ENCODE peak calls at places on chromosomes 13 and 19, in ten cellular contexts. E is M059J; R is astrocyte of the hippocampus; P is tibial nerve; K is HL-60; Q is aorta; S is effector memory CD8-positive, alpha-beta T cell; T is HAP-1; C is SJSA1; Z is ELF-1. V is an unnamed sample.

GRCh38 chr19:5127710-5128109 is 158.8 kb downstream of the KDM4B start:
- DNase-seq in E (no peak), R (no peak), P (no peak), K (no peak), Q (no peak), S (no peak), T (no peak), C (no peak), Z (no peak), V (no peak)

GRCh38 chr13:72726721-72727416 is 560 bp downstream of the MZT1 start:
- DNase-seq in E (peak), R (no peak), P (no peak), K (peak), Q (peak), S (peak), T (peak), C (peak), Z (peak), V (no peak)

GRCh38 chr13:103960011-103960410 is 893.8 kb upstream of the SLC10A2 start:
- DNase-seq in E (no peak), R (peak), P (no peak), K (no peak), Q (no peak), S (no peak), T (no peak), C (peak), Z (no peak), V (no peak)

GRCh38 chr13:94993608-94994007 is 281.3 kb upstream of the SOX21 start:
- DNase-seq in E (no peak), R (peak), P (no peak), K (no peak), Q (no peak), S (no peak), T (no peak), C (no peak), Z (no peak), V (no peak)

GRCh38 chr13:41107584-41108014 is 25.0 kb downstream of the KBTBD6 start:
- DNase-seq in E (no peak), R (no peak), P (no peak), K (no peak), Q (no peak), S (no peak), T (no peak), C (no peak), Z (no peak), V (no peak)

GRCh38 chr13:113216165-113217056 is 7.0 kb downstream of the CUL4A start:
- DNase-seq in E (peak), R (peak), P (no peak), K (no peak), Q (no peak), S (no peak), T (peak), C (peak), Z (peak), V (peak)

GRCh38 chr19:44777715-44778347 is at the start of gene CBLC:
- DNase-seq in E (no peak), R (peak), P (no peak), K (no peak), Q (no peak), S (no peak), T (peak), C (no peak), Z (peak), V (peak)

GRCh38 chr13:34722931-34723330 is 219.1 kb upstream of the NBEA start:
- DNase-seq in E (no peak), R (no peak), P (no peak), K (no peak), Q (no peak), S (no peak), T (no peak), C (no peak), Z (no peak), V (no peak)

GRCh38 chr19:48511800-48512503 is at the start of gene LMTK3:
- DNase-seq in E (peak), R (peak), P (no peak), K (no peak), Q (no peak), S (peak), T (peak), C (no peak), Z (no peak), V (no peak)

GRCh38 chr13:96696501-96696900 is 297.8 kb downstream of the OXGR1 start:
- DNase-seq in E (no peak), R (no peak), P (no peak), K (no peak), Q (no peak), S (no peak), T (no peak), C (no peak), Z (no peak), V (no peak)

GRCh38 chr13:22562116-22562515 is 618.7 kb upstream of the SGCG start:
- DNase-seq in E (no peak), R (no peak), P (no peak), K (no peak), Q (no peak), S (no peak), T (no peak), C (no peak), Z (no peak), V (no peak)

GRCh38 chr19:289651-290538 is 1.3 kb downstream of the PLPP2 start:
- DNase-seq in E (peak), R (peak), P (no peak), K (no peak), Q (no peak), S (peak), T (no peak), C (peak), Z (peak), V (no peak)

V was measured in NCI-H2107.